ENCODE peak calls at places on chromosomes 5 and 9, in six cellular contexts. W is lower lobe of right lung, J is psoas muscle, S is fibroblast of pulmonary artery, H is tibial artery, B is breast epithelium. Q is an unnamed sample.

GRCh38 chr5:657570-657969 is 35.6 kb downstream of the TPPP start:
- DNase-seq in H (no peak), B (no peak), W (peak; percentile 34), J (peak; percentile 4), S (peak; percentile 80), Q (no peak)

GRCh38 chr9:87885484-87886189 is 3.0 kb downstream of the SPATA31E1 start:
- DNase-seq in B (no peak), S (no peak), H (no peak), W (no peak), J (no peak), Q (no peak)

GRCh38 chr9:131407717-131408195 is 13.9 kb downstream of the PRRC2B start:
- DNase-seq in H (peak; percentile 71), B (peak; percentile 50), S (peak; percentile 57), J (no peak), W (peak; percentile 60), Q (no peak)

GRCh38 chr5:41772785-41773442 is 97.3 kb downstream of the OXCT1 start:
- DNase-seq in H (no peak), J (no peak), S (no peak), B (no peak), W (no peak), Q (no peak)

GRCh38 chr9:114227288-114228033 is 72.1 kb downstream of the COL27A1 start:
- DNase-seq in W (no peak), S (no peak), J (no peak), B (no peak), H (no peak), Q (no peak)

GRCh38 chr5:36950586-36951457 is 74.3 kb downstream of the NIPBL start:
- DNase-seq in H (no peak), B (no peak), W (no peak), J (no peak), S (peak; percentile 49), Q (no peak)

GRCh38 chr5:178118345-178118744 is 5.0 kb downstream of the N4BP3 start:
- DNase-seq in S (no peak), B (no peak), W (no peak), H (no peak), J (no peak), Q (no peak)

GRCh38 chr5:27048507-27048906 is 10.1 kb upstream of the CDH9 start:
- DNase-seq in J (no peak), S (no peak), B (no peak), H (no peak), W (no peak), Q (no peak)

GRCh38 chr9:618478-618877 is 223.0 kb upstream of the DMRT1 start:
- DNase-seq in B (no peak), W (no peak), S (peak; percentile 51), H (no peak), J (no peak), Q (no peak)

GRCh38 chr9:98081477-98082219 is 25.1 kb downstream of the NANS start:
- DNase-seq in S (peak; percentile 31), B (no peak), J (no peak), W (peak; percentile 64), H (peak; percentile 60), Q (no peak)

GRCh38 chr5:15570491-15570890 is 70.5 kb downstream of the FBXL7 start:
- DNase-seq in H (no peak), J (no peak), S (no peak), W (no peak), B (no peak), Q (no peak)

GRCh38 chr9:16429671-16430070 is 440.8 kb downstream of the BNC2 start:
- DNase-seq in W (no peak), H (no peak), B (no peak), S (no peak), J (no peak), Q (no peak)

GRCh38 chr5:133311171-133311570 is 259.4 kb downstream of the HSPA4 start:
- DNase-seq in W (no peak), S (no peak), J (no peak), H (no peak), B (no peak), Q (no peak)

GRCh38 chr5:146051678-146052077 is 53.7 kb downstream of the PLAC8L1 start:
- DNase-seq in J (no peak), W (no peak), B (no peak), H (no peak), S (no peak), Q (no peak)

GRCh38 chr5:146050061-146050460 is 55.3 kb downstream of the PLAC8L1 start:
- DNase-seq in B (no peak), S (no peak), J (no peak), W (no peak), H (no peak), Q (no peak)

GRCh38 chr5:146049704-146050026 is 55.7 kb downstream of the PLAC8L1 start:
- DNase-seq in W (no peak), H (no peak), S (no peak), B (no peak), J (no peak), Q (no peak)

GRCh38 chr5:146055432-146055831 is 49.9 kb downstream of the PLAC8L1 start:
- DNase-seq in W (no peak), J (no peak), H (no peak), B (no peak), S (no peak), Q (no peak)

DNA sequence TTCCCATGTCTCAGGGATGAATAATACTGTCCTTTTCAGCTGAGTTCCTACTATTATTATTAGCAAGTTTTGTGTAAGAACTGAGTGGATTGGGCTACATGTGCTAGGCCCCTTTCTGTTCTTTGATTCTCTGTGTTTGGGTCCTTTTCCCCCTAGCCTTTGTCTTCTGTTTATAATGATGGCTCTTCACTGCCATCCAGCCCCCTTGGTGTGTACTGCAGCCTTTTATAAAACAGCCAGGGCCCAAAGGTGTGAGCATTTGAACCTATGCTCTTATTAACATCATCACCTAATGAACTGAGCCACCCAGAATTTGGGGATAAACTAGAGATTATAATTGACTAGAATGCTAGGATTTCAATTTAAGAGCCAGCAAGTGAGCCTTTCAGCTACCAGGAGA is 52.6 kb downstream of the PLAC8L1 start:
- DNase-seq in B (no peak), J (no peak), W (no peak), H (no peak), S (no peak), Q (no peak)
- TF ChIP-seq CTCF in B (no peak), J (no peak), W (no peak), H (no peak), S (peak; percentile 44), Q (peak; percentile 41)

GRCh38 chr5:124870070-124870469 is 123.6 kb upstream of the ZNF608 start:
- DNase-seq in W (no peak), H (no peak), B (no peak), J (no peak), S (no peak), Q (no peak)
- TF ChIP-seq CTCF in W (no peak), H (no peak), B (no peak), J (no peak), S (no peak), Q (no peak)

DNA sequence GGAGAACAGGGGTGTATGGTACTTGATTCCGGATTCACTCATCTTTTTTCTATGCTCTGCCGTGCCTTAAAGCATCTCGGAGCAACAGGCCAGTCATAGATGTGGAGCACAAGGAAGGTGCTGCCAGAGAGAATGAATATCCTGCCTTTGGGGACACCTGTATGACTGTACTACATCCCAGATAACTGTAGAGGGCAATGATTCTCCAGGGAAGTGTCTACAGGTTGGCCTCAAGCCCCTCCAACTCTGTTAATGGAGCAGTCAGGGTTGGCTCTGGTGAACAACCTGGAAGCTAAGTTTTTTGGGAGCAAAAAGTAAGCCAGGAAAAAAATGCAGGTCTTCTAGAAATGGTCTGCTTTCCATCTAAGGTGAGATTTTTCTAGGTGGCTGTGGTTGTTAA is 71.0 kb downstream of the NREP start:
- DNase-seq in W (no peak), B (no peak), H (no peak), S (no peak), J (no peak), Q (no peak)
- TF ChIP-seq CTCF in W (no peak), B (no peak), H (no peak), S (no peak), J (peak; percentile 16), Q (peak; percentile 24)

GRCh38 chr5:148687427-148687826 is 33.1 kb upstream of the HTR4 start:
- DNase-seq in S (peak; percentile 37), B (no peak), H (no peak), J (no peak), W (no peak), Q (no peak)
- TF ChIP-seq CTCF in S (peak; percentile 47), B (no peak), H (no peak), J (no peak), W (no peak), Q (peak; percentile 44)

DNA sequence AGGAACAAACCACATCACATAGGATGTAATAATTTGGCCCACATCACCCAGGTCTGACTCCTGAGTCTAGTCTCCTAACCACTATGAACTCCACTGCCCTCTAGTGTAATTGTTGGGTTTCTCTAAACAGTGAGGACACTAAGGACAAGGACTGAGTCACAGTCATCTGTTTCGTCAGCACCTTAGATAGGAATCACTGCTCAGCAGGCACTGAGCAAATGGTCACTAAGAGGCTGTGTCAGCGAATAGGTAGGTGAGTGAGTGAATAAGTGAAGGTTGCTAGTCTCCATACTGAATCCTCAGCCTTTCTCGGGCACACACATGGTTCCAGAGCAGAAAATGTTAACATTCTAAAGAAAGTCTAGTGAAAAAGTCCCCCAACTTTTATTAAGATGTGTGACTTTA is 278.6 kb downstream of the SPOCK1 start:
- DNase-seq in W (no peak), H (no peak), S (peak; percentile 84), J (no peak), B (no peak), Q (no peak)
- TF ChIP-seq CTCF in W (peak; percentile 30), H (peak; percentile 40), S (peak; percentile 81), J (peak; percentile 26), B (peak; percentile 15), Q (peak; percentile 62)